ENCODE peak calls at places on chromosomes 3 and 15, in five cellular contexts. W is lower lobe of right lung, V is AG10803, I is progenitor cell of endocrine pancreas, R is H9. Y is an unnamed sample.

GRCh38 chr3:49327485-49327884 is 12.4 kb downstream of the USP4 start:
- DNase-seq in W (no peak), V (no peak), I (no peak), R (no peak), Y (no peak)

GRCh38 chr15:82113116-82113715 is 67.4 kb upstream of the MEX3B start:
- DNase-seq in W (no peak), V (no peak), I (no peak), R (no peak), Y (no peak)

GRCh38 chr3:46566040-46566631 is at the start of gene LRRC2:
- DNase-seq in W (no peak), V (peak), I (peak), R (peak), Y (peak)

GRCh38 chr3:134838599-134838998 is 43.5 kb downstream of the EPHB1 start:
- DNase-seq in W (no peak), V (no peak), I (no peak), R (no peak), Y (no peak)

GRCh38 chr15:40010681-40011080 is 28.3 kb downstream of the SRP14 start:
- DNase-seq in W (no peak), V (peak), I (no peak), R (no peak), Y (no peak)

GRCh38 chr15:78083186-78083585 is 5.7 kb upstream of the TBC1D2B start:
- DNase-seq in W (no peak), V (no peak), I (no peak), R (no peak), Y (no peak)

GRCh38 chr15:84752700-84753099 is 4.3 kb downstream of the ZNF592 start:
- DNase-seq in W (no peak), V (peak), I (no peak), R (no peak), Y (no peak)

GRCh38 chr3:110598847-110599490 is 472.6 kb upstream of the NECTIN3 start:
- DNase-seq in W (no peak), V (peak), I (no peak), R (no peak), Y (no peak)

DNA sequence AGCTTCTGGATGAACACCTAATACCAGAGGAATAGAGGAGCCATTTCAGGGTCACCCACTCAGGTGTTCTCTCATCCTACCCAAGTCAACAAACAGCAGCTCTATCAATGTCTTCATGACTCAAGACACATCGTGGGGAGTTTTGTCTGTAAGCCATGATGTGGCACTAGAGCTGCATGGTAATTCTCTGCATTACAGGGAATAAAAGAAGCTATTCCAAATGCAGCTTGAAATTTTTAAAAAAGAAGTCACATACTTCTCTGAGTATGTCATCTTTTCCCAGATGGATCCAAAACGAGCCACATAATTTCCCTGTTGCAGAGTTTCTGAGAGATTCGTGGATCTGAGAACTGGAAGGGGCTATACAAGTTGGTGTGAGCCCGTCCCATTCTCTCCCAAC is 6.1 kb upstream of the THSD4 start:
- DNase-seq in W (no peak), V (peak), I (no peak), R (no peak), Y (no peak)
- TF ChIP-seq CTCF in W (no peak), V (peak), I (no peak), R (no peak), Y (no peak)

GRCh38 chr3:94336076-94336741 is 273.3 kb downstream of the NSUN3 start:
- DNase-seq in W (no peak), V (peak), I (no peak), R (peak), Y (no peak)
- TF ChIP-seq CTCF in W (peak), V (peak), I (peak), R (peak), Y (peak)

GRCh38 chr3:56404884-56405283 is 63.4 kb downstream of the ERC2 start:
- DNase-seq in W (no peak), V (no peak), I (no peak), R (no peak), Y (no peak)
- TF ChIP-seq CTCF in W (no peak), V (no peak), I (no peak), R (no peak), Y (no peak)

DNA sequence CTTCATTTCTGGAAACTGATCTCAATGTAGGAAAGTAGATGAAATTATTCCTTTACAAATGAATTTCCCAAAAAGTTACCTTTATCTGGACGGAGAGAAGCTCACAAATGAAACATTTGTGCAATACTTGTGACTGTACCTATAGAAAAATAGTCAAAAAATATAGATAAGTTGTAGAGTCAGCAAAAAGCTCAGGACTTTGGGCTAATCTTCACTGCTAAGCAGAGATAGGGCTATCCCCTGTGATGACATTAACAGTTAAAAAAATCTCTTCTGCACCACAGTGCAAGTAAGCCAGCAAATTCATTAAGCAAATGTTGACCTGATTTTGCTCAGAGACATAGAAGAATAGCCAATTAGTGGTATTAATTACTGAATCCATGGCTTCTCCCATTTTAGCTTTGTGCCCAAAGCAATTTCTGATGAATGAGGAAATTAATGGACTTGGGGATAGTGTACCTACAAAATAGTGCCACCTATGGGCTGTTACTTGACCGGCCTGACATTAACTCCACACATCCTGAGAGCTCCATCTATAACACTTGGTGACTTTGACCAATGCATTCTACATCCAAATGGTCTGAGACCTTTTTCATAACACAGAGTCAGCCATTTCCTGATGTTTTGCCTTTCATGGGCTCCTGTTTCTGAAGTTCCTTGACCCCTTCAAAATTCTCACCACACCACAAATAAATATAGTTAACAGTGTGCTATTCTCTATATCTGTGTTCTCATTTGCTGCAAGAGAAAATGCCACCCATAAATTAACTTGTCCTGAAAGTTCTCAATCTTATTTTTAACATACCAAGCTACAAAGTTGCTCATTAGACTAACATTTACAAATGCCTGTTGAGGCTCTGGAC is 105.0 kb downstream of the SSR3 start:
- DNase-seq in W (no peak), V (peak), I (no peak), R (no peak), Y (peak)
- TF ChIP-seq CTCF in W (peak), V (peak), I (peak), R (peak), Y (peak)

DNA sequence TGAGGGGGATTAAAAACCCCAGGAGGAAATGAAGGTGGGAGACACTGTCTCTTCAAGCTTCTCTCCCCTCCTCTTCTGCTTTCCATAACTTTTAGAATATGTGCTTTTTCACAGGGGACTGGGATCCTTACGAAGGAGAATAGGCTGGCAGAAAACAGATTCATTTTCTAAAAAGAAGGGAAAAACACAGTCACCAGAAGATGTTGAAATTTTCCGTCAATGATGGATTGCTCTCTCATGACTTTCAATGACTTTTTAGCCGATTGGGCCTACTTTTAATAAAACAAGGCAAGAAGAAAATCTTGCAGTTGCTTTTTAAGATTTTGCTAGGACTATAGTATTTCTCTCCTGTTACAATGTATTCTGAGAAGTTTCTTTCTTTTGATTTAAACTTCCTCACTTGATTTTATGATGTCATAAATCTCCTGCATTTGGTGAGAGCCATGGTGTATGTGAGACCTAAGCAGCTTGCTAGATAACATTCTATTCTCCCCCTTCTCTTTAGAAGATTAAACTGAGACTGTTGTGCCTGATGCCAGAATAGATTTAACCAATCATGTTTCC is 241.2 kb downstream of the FEZF2 start:
- DNase-seq in W (no peak), V (no peak), I (no peak), R (no peak), Y (no peak)
- TF ChIP-seq CTCF in W (no peak), V (no peak), I (no peak), R (no peak), Y (no peak)

GRCh38 chr3:120072867-120073525 is 21.3 kb downstream of the GSK3B start:
- DNase-seq in W (no peak), V (no peak), I (no peak), R (no peak), Y (no peak)
- TF ChIP-seq CTCF in W (no peak), V (no peak), I (no peak), R (peak), Y (no peak)

DNA sequence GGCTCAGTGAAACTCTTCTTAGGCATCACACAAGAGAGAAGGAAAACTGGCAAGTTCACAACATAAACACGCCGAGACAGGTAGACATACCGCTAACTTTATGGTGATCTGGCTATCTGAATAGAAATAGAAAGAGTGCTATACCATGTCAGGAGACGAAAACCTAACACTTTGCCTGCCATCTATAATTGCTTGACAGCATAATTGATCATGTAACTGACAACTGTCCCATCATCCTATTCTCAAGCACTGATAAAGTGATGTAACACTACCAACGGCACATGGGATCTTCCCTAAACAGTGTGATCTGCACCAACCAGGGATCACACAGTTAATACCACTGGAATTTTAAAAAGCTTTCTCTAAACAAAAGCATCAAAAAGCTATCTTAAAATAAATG is 270.9 kb upstream of the NSMCE3 start:
- DNase-seq in W (no peak), V (no peak), I (no peak), R (no peak), Y (no peak)
- TF ChIP-seq CTCF in W (no peak), V (no peak), I (no peak), R (peak), Y (no peak)